ENCODE peak calls at places on chromosomes 13 and 19, in ten cellular contexts. T, C, P, F, M, B, O, L, Q and S are unnamed samples.

GRCh38 chr13:113746671-113747070 is 12.4 kb upstream of the TMEM255B start:
- DNase-seq in T (no peak), C (no peak), P (no peak), F (no peak), M (no peak), B (no peak), O (no peak), L (no peak), Q (no peak), S (no peak)

GRCh38 chr13:20128459-20128927 is 32.4 kb downstream of the GJA3 start:
- DNase-seq in T (no peak), C (no peak), P (no peak), F (peak; percentile 27), M (no peak), B (peak; percentile 48), O (no peak), L (no peak), Q (no peak), S (no peak)

GRCh38 chr13:32209670-32210069 is 105.5 kb downstream of the ZAR1L start:
- DNase-seq in T (no peak), C (no peak), P (no peak), F (no peak), M (no peak), B (no peak), O (no peak), L (no peak), Q (no peak), S (no peak)

GRCh38 chr19:35474104-35474503 is 16.2 kb downstream of the KRTDAP start:
- DNase-seq in T (no peak), C (no peak), P (no peak), F (no peak), M (no peak), B (no peak), O (no peak), L (no peak), Q (no peak), S (no peak)

GRCh38 chr19:43759515-43759914 is 4.8 kb upstream of the SMG9 start:
- DNase-seq in T (no peak), C (peak; percentile 43), P (no peak), F (no peak), M (no peak), B (no peak), O (no peak), L (no peak), Q (no peak), S (no peak)

GRCh38 chr19:35090160-35090794 is 25.3 kb upstream of the FXYD3 start:
- DNase-seq in T (peak; percentile 41), C (peak; percentile 84), P (peak; percentile 42), F (peak; percentile 38), M (peak; percentile 38), B (peak; percentile 69), O (no peak), L (no peak), Q (no peak), S (peak; percentile 38)

GRCh38 chr19:48372904-48373303 is 8.7 kb downstream of the SYNGR4 start:
- DNase-seq in T (no peak), C (no peak), P (peak; percentile 4), F (no peak), M (peak; percentile 0), B (no peak), O (no peak), L (no peak), Q (no peak), S (peak; percentile 66)

GRCh38 chr19:51524661-51525264 is 6.7 kb downstream of the SIGLEC6 start:
- DNase-seq in T (no peak), C (no peak), P (no peak), F (no peak), M (no peak), B (no peak), O (no peak), L (no peak), Q (no peak), S (no peak)

GRCh38 chr19:17909017-17909732 is 23.6 kb upstream of the CCDC124 start:
- DNase-seq in T (no peak), C (no peak), P (no peak), F (no peak), M (no peak), B (no peak), O (no peak), L (no peak), Q (no peak), S (no peak)

GRCh38 chr19:38952395-38953165 is 21.8 kb downstream of the MRPS12 start:
- DNase-seq in T (peak; percentile 26), C (no peak), P (no peak), F (peak; percentile 41), M (no peak), B (peak; percentile 39), O (no peak), L (no peak), Q (no peak), S (peak; percentile 91)

GRCh38 chr13:66234159-66234558 is 996.0 kb downstream of the PCDH9 start:
- DNase-seq in T (no peak), C (no peak), P (no peak), F (no peak), M (no peak), B (no peak), O (no peak), L (no peak), Q (no peak), S (no peak)

GRCh38 chr19:40960062-40960685 is 30.9 kb upstream of the CYP2B6 start:
- DNase-seq in T (no peak), C (no peak), P (no peak), F (no peak), M (no peak), B (no peak), O (no peak), L (no peak), Q (no peak), S (no peak)

GRCh38 chr19:46634045-46634655 is 1.9 kb downstream of the GNG8 start:
- DNase-seq in T (peak; percentile 97), C (peak; percentile 93), P (peak; percentile 85), F (peak; percentile 90), M (peak; percentile 66), B (peak; percentile 96), O (no peak), L (peak; percentile 92), Q (no peak), S (peak; percentile 48)

GRCh38 chr13:52804202-52804641 is 44.2 kb downstream of the PCDH8 start:
- DNase-seq in T (no peak), C (no peak), P (no peak), F (no peak), M (no peak), B (no peak), O (no peak), L (no peak), Q (no peak), S (no peak)

GRCh38 chr13:37616131-37616530 is 17.6 kb upstream of the POSTN start:
- DNase-seq in T (no peak), C (no peak), P (no peak), F (no peak), M (no peak), B (no peak), O (no peak), L (no peak), Q (no peak), S (peak; percentile 15)

GRCh38 chr19:15038304-15038703 is 11.0 kb upstream of the CASP14 start:
- DNase-seq in T (no peak), C (no peak), P (no peak), F (no peak), M (no peak), B (no peak), O (no peak), L (no peak), Q (no peak), S (no peak)

GRCh38 chr19:4320419-4320818 is 16.0 kb downstream of the FSD1 start:
- DNase-seq in T (no peak), C (no peak), P (no peak), F (no peak), M (no peak), B (no peak), O (no peak), L (no peak), Q (no peak), S (no peak)

GRCh38 chr13:31001647-31002046 is 69.2 kb downstream of the TEX26 start:
- DNase-seq in T (no peak), C (no peak), P (no peak), F (no peak), M (no peak), B (no peak), O (no peak), L (no peak), Q (no peak), S (peak; percentile 29)

GRCh38 chr19:14556662-14557188 is 15.1 kb downstream of the NDUFB7 start:
- DNase-seq in T (peak; percentile 60), C (peak; percentile 94), P (peak; percentile 84), F (peak; percentile 48), M (peak; percentile 80), B (peak; percentile 78), O (no peak), L (peak; percentile 61), Q (peak; percentile 58), S (peak; percentile 64)

GRCh38 chr13:87999791-88000190 is 328.6 kb downstream of the SLITRK5 start:
- DNase-seq in T (no peak), C (peak; percentile 3), P (no peak), F (no peak), M (no peak), B (no peak), O (no peak), L (no peak), Q (no peak), S (peak; percentile 33)

GRCh38 chr13:101144808-101145419 is 271.4 kb downstream of the NALCN start:
- DNase-seq in T (no peak), C (peak; percentile 39), P (no peak), F (peak; percentile 25), M (no peak), B (no peak), O (no peak), L (no peak), Q (no peak), S (peak; percentile 54)

GRCh38 chr19:7419153-7419552 is 69.7 kb downstream of the PEX11G start:
- DNase-seq in T (no peak), C (no peak), P (no peak), F (no peak), M (no peak), B (no peak), O (no peak), L (no peak), Q (no peak), S (no peak)

GRCh38 chr13:36282818-36283432 is 14.7 kb downstream of the CCDC169 start:
- DNase-seq in T (no peak), C (peak; percentile 55), P (no peak), F (no peak), M (no peak), B (no peak), O (no peak), L (no peak), Q (no peak), S (peak; percentile 60)

GRCh38 chr13:73938375-73939070 is 195.7 kb downstream of the KLF12 start:
- DNase-seq in T (no peak), C (peak; percentile 69), P (no peak), F (no peak), M (no peak), B (no peak), O (peak; percentile 82), L (no peak), Q (no peak), S (peak; percentile 89)

GRCh38 chr13:109657395-109657794 is 129.0 kb downstream of the IRS2 start:
- DNase-seq in T (no peak), C (no peak), P (no peak), F (no peak), M (no peak), B (no peak), O (no peak), L (no peak), Q (no peak), S (no peak)

GRCh38 chr13:113451951-113452421 is 1.3 kb downstream of the ADPRHL1 start:
- DNase-seq in T (no peak), C (no peak), P (no peak), F (no peak), M (no peak), B (no peak), O (no peak), L (no peak), Q (no peak), S (no peak)

GRCh38 chr13:25249001-25249543 is 38.2 kb downstream of the MTMR6 start:
- DNase-seq in T (no peak), C (peak; percentile 42), P (peak; percentile 56), F (no peak), M (peak; percentile 25), B (no peak), O (no peak), L (no peak), Q (no peak), S (peak; percentile 60)

GRCh38 chr19:17468302-17469091 is 1.8 kb upstream of the SLC27A1 start:
- DNase-seq in T (no peak), C (peak; percentile 47), P (peak; percentile 67), F (no peak), M (peak; percentile 23), B (peak; percentile 85), O (no peak), L (no peak), Q (peak; percentile 30), S (no peak)